ENCODE peak calls at places on chromosomes 2 and 18, in eight cellular contexts. One of them, this sample, is unnamed.

GRCh38 chr2:169173876-169174275 is 104.5 kb downstream of the DHRS9 start:
- DNase-seq in suprapubic skin: no peak
- DNase-seq in stomach: no peak
- DNase-seq in transverse colon: no peak
- DNase-seq in sigmoid colon: no peak
- DNase-seq in GM12878: no peak
- DNase-seq in A549: no peak
- DNase-seq in tibial nerve: no peak
- DNase-seq in this sample: no peak

GRCh38 chr2:71861186-71862160 is 286.2 kb downstream of the CYP26B1 start:
- DNase-seq in stomach: no peak
- DNase-seq in A549: no peak
- DNase-seq in transverse colon: no peak
- DNase-seq in tibial nerve: no peak
- DNase-seq in GM12878: no peak
- DNase-seq in sigmoid colon: no peak
- DNase-seq in suprapubic skin: peak
- DNase-seq in this sample: no peak

GRCh38 chr18:76955529-76956170 is 133.3 kb downstream of the ZNF236 start:
- DNase-seq in suprapubic skin: no peak
- DNase-seq in transverse colon: peak
- DNase-seq in A549: no peak
- DNase-seq in GM12878: no peak
- DNase-seq in sigmoid colon: no peak
- DNase-seq in stomach: peak
- DNase-seq in tibial nerve: no peak
- DNase-seq in this sample: no peak

GRCh38 chr2:173720310-173720709 is 244.9 kb downstream of the SP3 start:
- DNase-seq in sigmoid colon: no peak
- DNase-seq in tibial nerve: no peak
- DNase-seq in transverse colon: no peak
- DNase-seq in GM12878: no peak
- DNase-seq in stomach: no peak
- DNase-seq in A549: no peak
- DNase-seq in suprapubic skin: no peak
- DNase-seq in this sample: no peak

GRCh38 chr2:190891913-190892312 is 11.3 kb downstream of the GLS start:
- DNase-seq in A549: no peak
- DNase-seq in suprapubic skin: no peak
- DNase-seq in tibial nerve: no peak
- DNase-seq in transverse colon: no peak
- DNase-seq in sigmoid colon: no peak
- DNase-seq in stomach: no peak
- DNase-seq in GM12878: no peak
- DNase-seq in this sample: no peak

GRCh38 chr2:98020992-98021713 is 25.4 kb upstream of the TMEM131 start:
- DNase-seq in GM12878: no peak
- DNase-seq in sigmoid colon: no peak
- DNase-seq in tibial nerve: no peak
- DNase-seq in suprapubic skin: no peak
- DNase-seq in transverse colon: peak
- DNase-seq in stomach: no peak
- DNase-seq in A549: no peak
- DNase-seq in this sample: no peak

GRCh38 chr2:182049330-182049729 is 63.7 kb downstream of the PPP1R1C start:
- DNase-seq in sigmoid colon: no peak
- DNase-seq in suprapubic skin: no peak
- DNase-seq in A549: no peak
- DNase-seq in GM12878: no peak
- DNase-seq in transverse colon: no peak
- DNase-seq in stomach: no peak
- DNase-seq in tibial nerve: no peak
- DNase-seq in this sample: no peak

GRCh38 chr18:58098706-58099105 is 54.7 kb downstream of the NEDD4L start:
- DNase-seq in GM12878: no peak
- DNase-seq in suprapubic skin: no peak
- DNase-seq in A549: no peak
- DNase-seq in sigmoid colon: no peak
- DNase-seq in tibial nerve: no peak
- DNase-seq in stomach: no peak
- DNase-seq in transverse colon: no peak
- DNase-seq in this sample: no peak

GRCh38 chr18:55096261-55097026 is 137.2 kb upstream of the CCDC68 start:
- DNase-seq in stomach: no peak
- DNase-seq in sigmoid colon: no peak
- DNase-seq in suprapubic skin: no peak
- DNase-seq in tibial nerve: peak
- DNase-seq in GM12878: no peak
- DNase-seq in A549: peak
- DNase-seq in transverse colon: peak
- DNase-seq in this sample: peak

GRCh38 chr2:83081835-83082522 is 1377.1 kb downstream of the SUCLG1 start:
- DNase-seq in stomach: no peak
- DNase-seq in sigmoid colon: no peak
- DNase-seq in A549: no peak
- DNase-seq in tibial nerve: no peak
- DNase-seq in transverse colon: no peak
- DNase-seq in suprapubic skin: no peak
- DNase-seq in GM12878: no peak
- DNase-seq in this sample: no peak

GRCh38 chr18:46310675-46311345 is 206.6 kb downstream of the HAUS1 start:
- DNase-seq in suprapubic skin: no peak
- DNase-seq in stomach: no peak
- DNase-seq in tibial nerve: no peak
- DNase-seq in A549: no peak
- DNase-seq in sigmoid colon: no peak
- DNase-seq in GM12878: no peak
- DNase-seq in transverse colon: no peak
- DNase-seq in this sample: no peak

GRCh38 chr18:45606007-45606406 is 9.3 kb upstream of the SLC14A2 start:
- DNase-seq in suprapubic skin: no peak
- DNase-seq in stomach: no peak
- DNase-seq in tibial nerve: no peak
- DNase-seq in transverse colon: no peak
- DNase-seq in sigmoid colon: no peak
- DNase-seq in A549: no peak
- DNase-seq in GM12878: no peak
- DNase-seq in this sample: no peak

GRCh38 chr2:217027414-217027813 is 167.6 kb upstream of the TNP1 start:
- DNase-seq in A549: no peak
- DNase-seq in GM12878: no peak
- DNase-seq in sigmoid colon: no peak
- DNase-seq in transverse colon: no peak
- DNase-seq in suprapubic skin: no peak
- DNase-seq in tibial nerve: no peak
- DNase-seq in stomach: no peak
- DNase-seq in this sample: no peak

GRCh38 chr2:12928197-12928596 is 211.5 kb downstream of the TRIB2 start:
- DNase-seq in tibial nerve: no peak
- DNase-seq in A549: no peak
- DNase-seq in GM12878: no peak
- DNase-seq in suprapubic skin: no peak
- DNase-seq in transverse colon: no peak
- DNase-seq in stomach: no peak
- DNase-seq in sigmoid colon: no peak
- DNase-seq in this sample: no peak

GRCh38 chr2:127086800-127087737 is 19.9 kb downstream of the BIN1 start:
- DNase-seq in transverse colon: peak
- DNase-seq in stomach: peak
- DNase-seq in GM12878: peak
- DNase-seq in sigmoid colon: peak
- DNase-seq in tibial nerve: peak
- DNase-seq in suprapubic skin: peak
- DNase-seq in A549: no peak
- DNase-seq in this sample: peak

GRCh38 chr18:42086288-42086687 is 131.3 kb downstream of the PIK3C3 start:
- DNase-seq in stomach: no peak
- DNase-seq in A549: no peak
- DNase-seq in GM12878: no peak
- DNase-seq in transverse colon: no peak
- DNase-seq in suprapubic skin: no peak
- DNase-seq in tibial nerve: no peak
- DNase-seq in sigmoid colon: no peak
- DNase-seq in this sample: no peak

GRCh38 chr2:140836826-140837225 is 1294.0 kb downstream of the LRP1B start:
- DNase-seq in suprapubic skin: no peak
- DNase-seq in tibial nerve: no peak
- DNase-seq in A549: no peak
- DNase-seq in transverse colon: no peak
- DNase-seq in GM12878: no peak
- DNase-seq in stomach: no peak
- DNase-seq in sigmoid colon: no peak
- DNase-seq in this sample: no peak

GRCh38 chr2:16278421-16279200 is 338.3 kb downstream of the MYCN start:
- DNase-seq in suprapubic skin: no peak
- DNase-seq in tibial nerve: no peak
- DNase-seq in stomach: no peak
- DNase-seq in sigmoid colon: no peak
- DNase-seq in transverse colon: no peak
- DNase-seq in GM12878: no peak
- DNase-seq in A549: no peak
- DNase-seq in this sample: no peak

GRCh38 chr2:43737097-43737854 is 36.6 kb upstream of the DYNC2LI1 start:
- DNase-seq in suprapubic skin: peak
- DNase-seq in sigmoid colon: no peak
- DNase-seq in tibial nerve: no peak
- DNase-seq in transverse colon: no peak
- DNase-seq in stomach: no peak
- DNase-seq in A549: no peak
- DNase-seq in GM12878: no peak
- DNase-seq in this sample: no peak

GRCh38 chr2:227036527-227036926 is 127.5 kb downstream of the COL4A4 start:
- DNase-seq in stomach: no peak
- DNase-seq in transverse colon: no peak
- DNase-seq in sigmoid colon: no peak
- DNase-seq in GM12878: no peak
- DNase-seq in tibial nerve: no peak
- DNase-seq in A549: no peak
- DNase-seq in suprapubic skin: no peak
- DNase-seq in this sample: no peak

GRCh38 chr2:227038550-227039189 is 125.3 kb downstream of the COL4A4 start:
- DNase-seq in tibial nerve: no peak
- DNase-seq in suprapubic skin: no peak
- DNase-seq in A549: no peak
- DNase-seq in GM12878: no peak
- DNase-seq in sigmoid colon: no peak
- DNase-seq in transverse colon: no peak
- DNase-seq in stomach: no peak
- DNase-seq in this sample: no peak

GRCh38 chr2:227031379-227031778 is 132.6 kb downstream of the COL4A4 start:
- DNase-seq in stomach: no peak
- DNase-seq in transverse colon: no peak
- DNase-seq in sigmoid colon: no peak
- DNase-seq in A549: no peak
- DNase-seq in GM12878: no peak
- DNase-seq in suprapubic skin: no peak
- DNase-seq in tibial nerve: no peak
- DNase-seq in this sample: no peak

GRCh38 chr2:227033471-227034148 is 130.4 kb downstream of the COL4A4 start:
- DNase-seq in tibial nerve: no peak
- DNase-seq in A549: peak
- DNase-seq in stomach: peak
- DNase-seq in sigmoid colon: peak
- DNase-seq in GM12878: no peak
- DNase-seq in transverse colon: peak
- DNase-seq in suprapubic skin: no peak
- DNase-seq in this sample: no peak

GRCh38 chr2:227035678-227036077 is 128.3 kb downstream of the COL4A4 start:
- DNase-seq in tibial nerve: no peak
- DNase-seq in transverse colon: no peak
- DNase-seq in suprapubic skin: no peak
- DNase-seq in A549: no peak
- DNase-seq in sigmoid colon: no peak
- DNase-seq in GM12878: no peak
- DNase-seq in stomach: no peak
- DNase-seq in this sample: no peak
- H3K27ac ChIP-seq in tibial nerve: no peak
- H3K27ac ChIP-seq in transverse colon: no peak
- H3K27ac ChIP-seq in suprapubic skin: no peak
- H3K27ac ChIP-seq in A549: no peak
- H3K27ac ChIP-seq in sigmoid colon: no peak
- H3K27ac ChIP-seq in GM12878: no peak
- H3K27ac ChIP-seq in stomach: no peak
- H3K27ac ChIP-seq in this sample: no peak

GRCh38 chr2:105381119-105381668 is 17.7 kb downstream of the FHL2 start:
- DNase-seq in suprapubic skin: peak
- DNase-seq in A549: no peak
- DNase-seq in transverse colon: no peak
- DNase-seq in stomach: no peak
- DNase-seq in tibial nerve: no peak
- DNase-seq in sigmoid colon: no peak
- DNase-seq in GM12878: no peak
- DNase-seq in this sample: peak
- TF ChIP-seq EP300 in suprapubic skin: no peak
- TF ChIP-seq EP300 in A549: no peak
- TF ChIP-seq EP300 in transverse colon: no peak
- TF ChIP-seq EP300 in stomach: no peak
- TF ChIP-seq EP300 in tibial nerve: no peak
- TF ChIP-seq EP300 in sigmoid colon: no peak
- TF ChIP-seq EP300 in GM12878: no peak
- TF ChIP-seq EP300 in this sample: no peak

GRCh38 chr2:118774458-118775133 is 72.9 kb downstream of the EN1 start:
- DNase-seq in A549: peak
- DNase-seq in sigmoid colon: no peak
- DNase-seq in suprapubic skin: peak
- DNase-seq in GM12878: no peak
- DNase-seq in stomach: peak
- DNase-seq in transverse colon: peak
- DNase-seq in tibial nerve: no peak
- DNase-seq in this sample: peak
- TF ChIP-seq POLR2A in A549: no peak
- TF ChIP-seq POLR2A in sigmoid colon: no peak
- TF ChIP-seq POLR2A in suprapubic skin: no peak
- TF ChIP-seq POLR2A in GM12878: no peak
- TF ChIP-seq POLR2A in stomach: no peak
- TF ChIP-seq POLR2A in transverse colon: no peak
- TF ChIP-seq POLR2A in tibial nerve: no peak
- TF ChIP-seq POLR2A in this sample: no peak

GRCh38 chr2:54603796-54604195 is 119.7 kb upstream of the EML6 start:
- DNase-seq in A549: no peak
- DNase-seq in stomach: no peak
- DNase-seq in transverse colon: no peak
- DNase-seq in tibial nerve: no peak
- DNase-seq in sigmoid colon: no peak
- DNase-seq in GM12878: no peak
- DNase-seq in suprapubic skin: no peak
- DNase-seq in this sample: no peak

GRCh38 chr2:54601339-54601738 is 122.1 kb upstream of the EML6 start:
- DNase-seq in stomach: no peak
- DNase-seq in sigmoid colon: no peak
- DNase-seq in A549: no peak
- DNase-seq in tibial nerve: no peak
- DNase-seq in suprapubic skin: no peak
- DNase-seq in GM12878: no peak
- DNase-seq in transverse colon: no peak
- DNase-seq in this sample: no peak

GRCh38 chr2:54604771-54605350 is 118.6 kb upstream of the EML6 start:
- DNase-seq in transverse colon: no peak
- DNase-seq in suprapubic skin: no peak
- DNase-seq in A549: no peak
- DNase-seq in sigmoid colon: no peak
- DNase-seq in stomach: no peak
- DNase-seq in GM12878: no peak
- DNase-seq in tibial nerve: no peak
- DNase-seq in this sample: no peak

GRCh38 chr2:54603357-54603756 is 120.1 kb upstream of the EML6 start:
- DNase-seq in tibial nerve: no peak
- DNase-seq in sigmoid colon: no peak
- DNase-seq in transverse colon: no peak
- DNase-seq in A549: no peak
- DNase-seq in GM12878: no peak
- DNase-seq in stomach: no peak
- DNase-seq in suprapubic skin: no peak
- DNase-seq in this sample: no peak

GRCh38 chr2:54602736-54603322 is 120.6 kb upstream of the EML6 start:
- DNase-seq in GM12878: no peak
- DNase-seq in transverse colon: no peak
- DNase-seq in A549: no peak
- DNase-seq in suprapubic skin: no peak
- DNase-seq in sigmoid colon: no peak
- DNase-seq in tibial nerve: no peak
- DNase-seq in stomach: no peak
- DNase-seq in this sample: no peak
- H3K27ac ChIP-seq in GM12878: peak
- H3K27ac ChIP-seq in transverse colon: peak
- H3K27ac ChIP-seq in A549: peak
- H3K27ac ChIP-seq in suprapubic skin: peak
- H3K27ac ChIP-seq in sigmoid colon: peak
- H3K27ac ChIP-seq in tibial nerve: peak
- H3K27ac ChIP-seq in stomach: peak
- H3K27ac ChIP-seq in this sample: peak

This sample was measured in ovary.